ENCODE peak calls at places on chromosomes 1 and 21, in eight cellular contexts. One of them, this sample, is unnamed. For H3K27me3, the result is how much of the 10 kb centered on the place peaks cover.

GRCh38 chr1:41557751-41558455 is 73.4 kb upstream of the EDN2 start:
- DNase-seq in GM12878: no peak
- DNase-seq in sigmoid colon: no peak
- DNase-seq in bronchial epithelial cell: no peak
- DNase-seq in HL-60: no peak
- DNase-seq in neural progenitor cell: no peak
- DNase-seq in right lobe of liver: peak
- DNase-seq in left ventricle myocardium inferior: no peak
- DNase-seq in this sample: no peak

GRCh38 chr1:165659581-165659895 is 28.5 kb downstream of the MGST3 start:
- DNase-seq in GM12878: no peak
- DNase-seq in sigmoid colon: no peak
- DNase-seq in bronchial epithelial cell: no peak
- DNase-seq in HL-60: no peak
- DNase-seq in neural progenitor cell: peak
- DNase-seq in right lobe of liver: no peak
- DNase-seq in left ventricle myocardium inferior: no peak
- DNase-seq in this sample: no peak

GRCh38 chr1:13646533-13646932 is 53.5 kb upstream of the PRDM2 start:
- DNase-seq in GM12878: no peak
- DNase-seq in sigmoid colon: no peak
- DNase-seq in bronchial epithelial cell: no peak
- DNase-seq in HL-60: no peak
- DNase-seq in neural progenitor cell: no peak
- DNase-seq in right lobe of liver: no peak
- DNase-seq in left ventricle myocardium inferior: no peak
- DNase-seq in this sample: no peak

GRCh38 chr1:31834501-31834900 is 18.7 kb upstream of the SPOCD1 start:
- DNase-seq in GM12878: no peak
- DNase-seq in sigmoid colon: no peak
- DNase-seq in bronchial epithelial cell: no peak
- DNase-seq in HL-60: no peak
- DNase-seq in neural progenitor cell: no peak
- DNase-seq in right lobe of liver: no peak
- DNase-seq in left ventricle myocardium inferior: no peak
- DNase-seq in this sample: no peak

GRCh38 chr1:88454781-88455180 is 229.3 kb upstream of the PKN2 start:
- DNase-seq in GM12878: no peak
- DNase-seq in sigmoid colon: no peak
- DNase-seq in bronchial epithelial cell: no peak
- DNase-seq in HL-60: no peak
- DNase-seq in neural progenitor cell: no peak
- DNase-seq in right lobe of liver: no peak
- DNase-seq in left ventricle myocardium inferior: no peak
- DNase-seq in this sample: no peak

GRCh38 chr1:92486251-92487077 is at the start of gene GFI1:
- DNase-seq in GM12878: no peak
- DNase-seq in sigmoid colon: no peak
- DNase-seq in bronchial epithelial cell: no peak
- DNase-seq in HL-60: no peak
- DNase-seq in neural progenitor cell: peak
- DNase-seq in right lobe of liver: peak
- DNase-seq in left ventricle myocardium inferior: peak
- DNase-seq in this sample: no peak

GRCh38 chr1:96688737-96689136 is 32.8 kb upstream of the PTBP2 start:
- DNase-seq in GM12878: no peak
- DNase-seq in sigmoid colon: no peak
- DNase-seq in bronchial epithelial cell: no peak
- DNase-seq in HL-60: no peak
- DNase-seq in neural progenitor cell: peak
- DNase-seq in right lobe of liver: no peak
- DNase-seq in left ventricle myocardium inferior: no peak
- DNase-seq in this sample: no peak

GRCh38 chr1:245800901-245801605 is 646.3 kb downstream of the KIF26B start:
- DNase-seq in GM12878: no peak
- DNase-seq in sigmoid colon: no peak
- DNase-seq in bronchial epithelial cell: no peak
- DNase-seq in HL-60: no peak
- DNase-seq in neural progenitor cell: no peak
- DNase-seq in right lobe of liver: no peak
- DNase-seq in left ventricle myocardium inferior: no peak
- DNase-seq in this sample: no peak

GRCh38 chr1:183472488-183473285 is at the start of gene SMG7:
- DNase-seq in GM12878: no peak
- DNase-seq in sigmoid colon: no peak
- DNase-seq in bronchial epithelial cell: no peak
- DNase-seq in HL-60: peak
- DNase-seq in neural progenitor cell: peak
- DNase-seq in right lobe of liver: peak
- DNase-seq in left ventricle myocardium inferior: peak
- DNase-seq in this sample: no peak

GRCh38 chr1:153277852-153278251 is 18.4 kb downstream of the LORICRIN start:
- DNase-seq in GM12878: no peak
- DNase-seq in sigmoid colon: no peak
- DNase-seq in bronchial epithelial cell: peak
- DNase-seq in HL-60: no peak
- DNase-seq in neural progenitor cell: no peak
- DNase-seq in right lobe of liver: no peak
- DNase-seq in left ventricle myocardium inferior: no peak
- DNase-seq in this sample: no peak

GRCh38 chr1:36408479-36408878 is 10.8 kb upstream of the LSM10 start:
- DNase-seq in GM12878: no peak
- DNase-seq in sigmoid colon: no peak
- DNase-seq in bronchial epithelial cell: peak
- DNase-seq in HL-60: no peak
- DNase-seq in neural progenitor cell: no peak
- DNase-seq in right lobe of liver: no peak
- DNase-seq in left ventricle myocardium inferior: no peak
- DNase-seq in this sample: no peak

GRCh38 chr1:3215198-3216045 is 146.4 kb downstream of the PRDM16 start:
- DNase-seq in GM12878: no peak
- DNase-seq in sigmoid colon: no peak
- DNase-seq in bronchial epithelial cell: no peak
- DNase-seq in HL-60: no peak
- DNase-seq in neural progenitor cell: no peak
- DNase-seq in right lobe of liver: no peak
- DNase-seq in left ventricle myocardium inferior: no peak
- DNase-seq in this sample: no peak

GRCh38 chr1:17010601-17011438 is 908 bp downstream of the ATP13A2 start:
- DNase-seq in GM12878: no peak
- DNase-seq in sigmoid colon: no peak
- DNase-seq in bronchial epithelial cell: no peak
- DNase-seq in HL-60: no peak
- DNase-seq in neural progenitor cell: peak
- DNase-seq in right lobe of liver: peak
- DNase-seq in left ventricle myocardium inferior: peak
- DNase-seq in this sample: no peak

GRCh38 chr1:201268604-201269151 is 14.6 kb upstream of the PKP1 start:
- DNase-seq in GM12878: no peak
- DNase-seq in sigmoid colon: peak
- DNase-seq in bronchial epithelial cell: peak
- DNase-seq in HL-60: no peak
- DNase-seq in neural progenitor cell: peak
- DNase-seq in right lobe of liver: peak
- DNase-seq in left ventricle myocardium inferior: no peak
- DNase-seq in this sample: peak

GRCh38 chr1:234777850-234778214 is 167.9 kb upstream of the IRF2BP2 start:
- DNase-seq in GM12878: no peak
- DNase-seq in sigmoid colon: no peak
- DNase-seq in bronchial epithelial cell: no peak
- DNase-seq in HL-60: no peak
- DNase-seq in neural progenitor cell: no peak
- DNase-seq in right lobe of liver: peak
- DNase-seq in left ventricle myocardium inferior: no peak
- DNase-seq in this sample: no peak

GRCh38 chr1:12174789-12175455 is 8.1 kb downstream of the TNFRSF1B start:
- DNase-seq in GM12878: no peak
- DNase-seq in sigmoid colon: peak
- DNase-seq in bronchial epithelial cell: no peak
- DNase-seq in HL-60: no peak
- DNase-seq in neural progenitor cell: peak
- DNase-seq in right lobe of liver: peak
- DNase-seq in left ventricle myocardium inferior: peak
- DNase-seq in this sample: no peak

DNA sequence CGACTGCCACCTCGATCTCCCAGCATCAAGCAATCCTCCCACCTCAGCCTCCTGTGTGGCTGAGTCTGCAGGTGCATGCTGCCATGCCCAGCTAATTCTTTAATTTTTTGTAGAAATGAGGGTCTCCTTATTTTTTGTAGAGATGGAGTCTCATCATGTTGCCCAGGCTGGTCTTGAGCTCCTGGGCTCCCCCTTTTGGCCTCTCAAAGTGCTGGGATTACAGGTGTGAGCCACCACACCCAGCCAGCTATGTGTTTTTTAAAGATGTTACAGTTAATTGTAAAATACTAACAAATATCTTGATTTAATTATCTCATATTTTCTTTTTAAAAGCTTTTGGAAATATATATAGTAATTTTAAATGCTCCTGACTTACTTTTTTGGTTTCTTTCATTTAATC is 181.3 kb upstream of the DMRTA2 start:
- DNase-seq in GM12878: no peak
- DNase-seq in sigmoid colon: no peak
- DNase-seq in bronchial epithelial cell: no peak
- DNase-seq in HL-60: no peak
- DNase-seq in neural progenitor cell: no peak
- DNase-seq in right lobe of liver: no peak
- DNase-seq in left ventricle myocardium inferior: no peak
- DNase-seq in this sample: no peak
- TF ChIP-seq CTCF in GM12878: no peak
- TF ChIP-seq CTCF in sigmoid colon: no peak
- TF ChIP-seq CTCF in bronchial epithelial cell: peak
- TF ChIP-seq CTCF in HL-60: no peak
- TF ChIP-seq CTCF in neural progenitor cell: peak
- TF ChIP-seq CTCF in right lobe of liver: no peak
- TF ChIP-seq CTCF in left ventricle myocardium inferior: no peak
- TF ChIP-seq CTCF in this sample: no peak

GRCh38 chr21:29228306-29228705 is 70.4 kb upstream of the BACH1 start:
- DNase-seq in GM12878: no peak
- DNase-seq in sigmoid colon: no peak
- DNase-seq in bronchial epithelial cell: no peak
- DNase-seq in HL-60: no peak
- DNase-seq in neural progenitor cell: no peak
- DNase-seq in right lobe of liver: no peak
- DNase-seq in left ventricle myocardium inferior: no peak
- DNase-seq in this sample: no peak
- H3K4me3 ChIP-seq in GM12878: no peak
- H3K4me3 ChIP-seq in sigmoid colon: no peak
- H3K4me3 ChIP-seq in bronchial epithelial cell: no peak
- H3K4me3 ChIP-seq in HL-60: no peak
- H3K4me3 ChIP-seq in neural progenitor cell: no peak
- H3K4me3 ChIP-seq in right lobe of liver: no peak
- H3K4me3 ChIP-seq in left ventricle myocardium inferior: no peak
- H3K4me3 ChIP-seq in this sample: no peak

GRCh38 chr1:38780133-38780532 is 79.4 kb downstream of the RRAGC start:
- DNase-seq in GM12878: no peak
- DNase-seq in sigmoid colon: no peak
- DNase-seq in bronchial epithelial cell: no peak
- DNase-seq in HL-60: no peak
- DNase-seq in neural progenitor cell: no peak
- DNase-seq in right lobe of liver: no peak
- DNase-seq in left ventricle myocardium inferior: no peak
- DNase-seq in this sample: no peak

GRCh38 chr1:38783659-38784229 is 75.8 kb downstream of the RRAGC start:
- DNase-seq in GM12878: no peak
- DNase-seq in sigmoid colon: no peak
- DNase-seq in bronchial epithelial cell: no peak
- DNase-seq in HL-60: no peak
- DNase-seq in neural progenitor cell: peak
- DNase-seq in right lobe of liver: no peak
- DNase-seq in left ventricle myocardium inferior: no peak
- DNase-seq in this sample: peak

GRCh38 chr1:38784452-38785284 is 74.9 kb downstream of the RRAGC start:
- DNase-seq in GM12878: no peak
- DNase-seq in sigmoid colon: no peak
- DNase-seq in bronchial epithelial cell: no peak
- DNase-seq in HL-60: no peak
- DNase-seq in neural progenitor cell: no peak
- DNase-seq in right lobe of liver: no peak
- DNase-seq in left ventricle myocardium inferior: no peak
- DNase-seq in this sample: no peak

GRCh38 chr1:38779491-38779890 is 80.1 kb downstream of the RRAGC start:
- DNase-seq in GM12878: no peak
- DNase-seq in sigmoid colon: no peak
- DNase-seq in bronchial epithelial cell: no peak
- DNase-seq in HL-60: no peak
- DNase-seq in neural progenitor cell: no peak
- DNase-seq in right lobe of liver: no peak
- DNase-seq in left ventricle myocardium inferior: no peak
- DNase-seq in this sample: no peak

DNA sequence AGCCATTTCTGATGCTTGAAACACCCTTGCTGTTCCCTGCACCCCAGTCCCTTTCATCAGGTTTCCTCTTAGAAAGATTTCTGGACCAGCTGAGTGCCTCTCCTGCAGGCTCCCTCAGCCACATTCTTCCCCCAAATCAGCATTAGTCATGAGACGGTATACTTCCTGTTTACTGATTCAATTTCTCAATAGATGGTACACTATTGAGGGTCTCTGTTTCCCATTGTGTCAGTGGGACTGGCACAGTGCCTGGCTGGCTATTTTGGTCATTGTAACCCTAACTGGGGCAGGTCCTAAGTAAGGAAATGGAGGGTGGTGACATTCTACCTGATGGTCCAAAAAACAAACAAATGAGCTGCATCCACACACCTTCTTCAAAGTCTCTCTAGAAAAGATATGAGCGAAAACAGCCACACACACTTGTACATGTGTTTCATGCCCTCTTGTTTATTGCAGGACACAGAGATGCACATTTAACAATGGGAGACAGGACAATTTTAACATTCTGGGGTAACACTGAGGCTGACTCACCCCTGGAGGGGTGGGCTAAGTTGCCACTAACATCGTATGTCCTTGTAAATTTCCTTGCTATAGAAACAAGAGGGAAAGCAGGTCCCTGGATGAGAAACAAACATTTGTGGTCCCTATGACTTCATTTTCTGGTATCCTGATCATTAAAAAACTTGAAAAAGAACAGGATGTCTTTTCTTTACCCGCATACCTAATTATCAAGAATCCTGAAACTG is 77.5 kb downstream of the RRAGC start:
- DNase-seq in GM12878: no peak
- DNase-seq in sigmoid colon: no peak
- DNase-seq in bronchial epithelial cell: no peak
- DNase-seq in HL-60: no peak
- DNase-seq in neural progenitor cell: no peak
- DNase-seq in right lobe of liver: no peak
- DNase-seq in left ventricle myocardium inferior: no peak
- DNase-seq in this sample: no peak
- H3K27me3 ChIP-seq in GM12878: under half
- H3K27me3 ChIP-seq in sigmoid colon: under half
- H3K27me3 ChIP-seq in bronchial epithelial cell: under half
- H3K27me3 ChIP-seq in HL-60: under half
- H3K27me3 ChIP-seq in neural progenitor cell: under half
- H3K27me3 ChIP-seq in right lobe of liver: under half
- H3K27me3 ChIP-seq in left ventricle myocardium inferior: half or more
- H3K27me3 ChIP-seq in this sample: under half

GRCh38 chr1:15304708-15305326 is 57.8 kb downstream of the FHAD1 start:
- DNase-seq in GM12878: no peak
- DNase-seq in sigmoid colon: no peak
- DNase-seq in bronchial epithelial cell: peak
- DNase-seq in HL-60: peak
- DNase-seq in neural progenitor cell: peak
- DNase-seq in right lobe of liver: peak
- DNase-seq in left ventricle myocardium inferior: peak
- DNase-seq in this sample: no peak
- TF ChIP-seq CTCF in GM12878: peak
- TF ChIP-seq CTCF in sigmoid colon: peak
- TF ChIP-seq CTCF in bronchial epithelial cell: peak
- TF ChIP-seq CTCF in HL-60: peak
- TF ChIP-seq CTCF in neural progenitor cell: peak
- TF ChIP-seq CTCF in right lobe of liver: peak
- TF ChIP-seq CTCF in left ventricle myocardium inferior: peak
- TF ChIP-seq CTCF in this sample: peak

GRCh38 chr1:23779826-23780371 is 1.7 kb downstream of the PITHD1 start:
- DNase-seq in GM12878: no peak
- DNase-seq in sigmoid colon: no peak
- DNase-seq in bronchial epithelial cell: peak
- DNase-seq in HL-60: no peak
- DNase-seq in neural progenitor cell: no peak
- DNase-seq in right lobe of liver: no peak
- DNase-seq in left ventricle myocardium inferior: no peak
- DNase-seq in this sample: no peak
- H3K4me3 ChIP-seq in GM12878: peak
- H3K4me3 ChIP-seq in sigmoid colon: no peak
- H3K4me3 ChIP-seq in bronchial epithelial cell: no peak
- H3K4me3 ChIP-seq in HL-60: no peak
- H3K4me3 ChIP-seq in neural progenitor cell: no peak
- H3K4me3 ChIP-seq in right lobe of liver: no peak
- H3K4me3 ChIP-seq in left ventricle myocardium inferior: no peak
- H3K4me3 ChIP-seq in this sample: no peak